ENCODE peak calls at places on chromosomes 16 and 17, in ten cellular contexts. One of them, this sample, is unnamed.

GRCh38 chr16:17970366-17970765 is 366.2 kb downstream of the NPIPA8 start:
- DNase-seq in SK-N-MC: no peak
- DNase-seq in stimulated activated CD4-positive, alpha-beta T cell treated with anti-CD3 and anti-CD28 coated beads, Interleukin-15, amount 100 ng/mL, for 24 hours: no peak
- DNase-seq in mesendoderm: no peak
- DNase-seq in hepatic stellate cell: no peak
- DNase-seq in kidney: no peak
- DNase-seq in neural crest cell: no peak
- DNase-seq in NCI-H1417: no peak
- DNase-seq in endodermal cell: no peak
- DNase-seq in COLO829: no peak
- DNase-seq in this sample: no peak

GRCh38 chr17:17724307-17724921 is 43.2 kb downstream of the RAI1 start:
- DNase-seq in SK-N-MC: no peak
- DNase-seq in stimulated activated CD4-positive, alpha-beta T cell treated with anti-CD3 and anti-CD28 coated beads, Interleukin-15, amount 100 ng/mL, for 24 hours: peak
- DNase-seq in mesendoderm: peak
- DNase-seq in hepatic stellate cell: peak
- DNase-seq in kidney: no peak
- DNase-seq in neural crest cell: peak
- DNase-seq in NCI-H1417: peak
- DNase-seq in endodermal cell: peak
- DNase-seq in COLO829: no peak
- DNase-seq in this sample: peak

GRCh38 chr16:23694707-23695373 is 16.2 kb downstream of the PLK1 start:
- DNase-seq in SK-N-MC: no peak
- DNase-seq in stimulated activated CD4-positive, alpha-beta T cell treated with anti-CD3 and anti-CD28 coated beads, Interleukin-15, amount 100 ng/mL, for 24 hours: no peak
- DNase-seq in mesendoderm: peak
- DNase-seq in hepatic stellate cell: peak
- DNase-seq in kidney: peak
- DNase-seq in neural crest cell: peak
- DNase-seq in NCI-H1417: no peak
- DNase-seq in endodermal cell: peak
- DNase-seq in COLO829: no peak
- DNase-seq in this sample: peak

GRCh38 chr17:5509482-5509881 is 23.1 kb downstream of the MIS12 start:
- DNase-seq in SK-N-MC: no peak
- DNase-seq in stimulated activated CD4-positive, alpha-beta T cell treated with anti-CD3 and anti-CD28 coated beads, Interleukin-15, amount 100 ng/mL, for 24 hours: no peak
- DNase-seq in mesendoderm: no peak
- DNase-seq in hepatic stellate cell: no peak
- DNase-seq in kidney: no peak
- DNase-seq in neural crest cell: no peak
- DNase-seq in NCI-H1417: no peak
- DNase-seq in endodermal cell: no peak
- DNase-seq in COLO829: no peak
- DNase-seq in this sample: no peak

GRCh38 chr16:1308036-1308976 is 1.1 kb upstream of the UBE2I start:
- DNase-seq in SK-N-MC: no peak
- DNase-seq in stimulated activated CD4-positive, alpha-beta T cell treated with anti-CD3 and anti-CD28 coated beads, Interleukin-15, amount 100 ng/mL, for 24 hours: no peak
- DNase-seq in mesendoderm: peak
- DNase-seq in hepatic stellate cell: no peak
- DNase-seq in kidney: no peak
- DNase-seq in neural crest cell: no peak
- DNase-seq in NCI-H1417: no peak
- DNase-seq in endodermal cell: no peak
- DNase-seq in COLO829: peak
- DNase-seq in this sample: no peak

GRCh38 chr17:73197141-73197540 is 4.3 kb downstream of the COG1 start:
- DNase-seq in SK-N-MC: no peak
- DNase-seq in stimulated activated CD4-positive, alpha-beta T cell treated with anti-CD3 and anti-CD28 coated beads, Interleukin-15, amount 100 ng/mL, for 24 hours: no peak
- DNase-seq in mesendoderm: no peak
- DNase-seq in hepatic stellate cell: no peak
- DNase-seq in kidney: no peak
- DNase-seq in neural crest cell: no peak
- DNase-seq in NCI-H1417: no peak
- DNase-seq in endodermal cell: no peak
- DNase-seq in COLO829: no peak
- DNase-seq in this sample: no peak

GRCh38 chr16:56525154-56525720 is 5.4 kb upstream of the BBS2 start:
- DNase-seq in SK-N-MC: no peak
- DNase-seq in stimulated activated CD4-positive, alpha-beta T cell treated with anti-CD3 and anti-CD28 coated beads, Interleukin-15, amount 100 ng/mL, for 24 hours: no peak
- DNase-seq in mesendoderm: no peak
- DNase-seq in hepatic stellate cell: peak
- DNase-seq in kidney: no peak
- DNase-seq in neural crest cell: no peak
- DNase-seq in NCI-H1417: no peak
- DNase-seq in endodermal cell: no peak
- DNase-seq in COLO829: no peak
- DNase-seq in this sample: no peak

GRCh38 chr17:52524238-52524637 is 365.7 kb upstream of the CA10 start:
- DNase-seq in SK-N-MC: no peak
- DNase-seq in stimulated activated CD4-positive, alpha-beta T cell treated with anti-CD3 and anti-CD28 coated beads, Interleukin-15, amount 100 ng/mL, for 24 hours: no peak
- DNase-seq in mesendoderm: no peak
- DNase-seq in hepatic stellate cell: no peak
- DNase-seq in kidney: no peak
- DNase-seq in neural crest cell: no peak
- DNase-seq in NCI-H1417: no peak
- DNase-seq in endodermal cell: no peak
- DNase-seq in COLO829: no peak
- DNase-seq in this sample: no peak

GRCh38 chr16:88697831-88698693 is 8.1 kb downstream of the RNF166 start:
- DNase-seq in SK-N-MC: no peak
- DNase-seq in stimulated activated CD4-positive, alpha-beta T cell treated with anti-CD3 and anti-CD28 coated beads, Interleukin-15, amount 100 ng/mL, for 24 hours: no peak
- DNase-seq in mesendoderm: no peak
- DNase-seq in hepatic stellate cell: no peak
- DNase-seq in kidney: no peak
- DNase-seq in neural crest cell: no peak
- DNase-seq in NCI-H1417: no peak
- DNase-seq in endodermal cell: peak
- DNase-seq in COLO829: no peak
- DNase-seq in this sample: no peak

GRCh38 chr17:57866319-57866718 is 16.5 kb upstream of the MRPS23 start:
- DNase-seq in SK-N-MC: no peak
- DNase-seq in stimulated activated CD4-positive, alpha-beta T cell treated with anti-CD3 and anti-CD28 coated beads, Interleukin-15, amount 100 ng/mL, for 24 hours: no peak
- DNase-seq in mesendoderm: no peak
- DNase-seq in hepatic stellate cell: no peak
- DNase-seq in kidney: peak
- DNase-seq in neural crest cell: no peak
- DNase-seq in NCI-H1417: no peak
- DNase-seq in endodermal cell: peak
- DNase-seq in COLO829: no peak
- DNase-seq in this sample: no peak

GRCh38 chr17:28405632-28406477 is at the start of gene SLC46A1:
- DNase-seq in SK-N-MC: no peak
- DNase-seq in stimulated activated CD4-positive, alpha-beta T cell treated with anti-CD3 and anti-CD28 coated beads, Interleukin-15, amount 100 ng/mL, for 24 hours: peak
- DNase-seq in mesendoderm: peak
- DNase-seq in hepatic stellate cell: peak
- DNase-seq in kidney: peak
- DNase-seq in neural crest cell: peak
- DNase-seq in NCI-H1417: peak
- DNase-seq in endodermal cell: peak
- DNase-seq in COLO829: peak
- DNase-seq in this sample: peak

GRCh38 chr16:50680907-50681885 is at the start of gene SNX20:
- DNase-seq in SK-N-MC: no peak
- DNase-seq in stimulated activated CD4-positive, alpha-beta T cell treated with anti-CD3 and anti-CD28 coated beads, Interleukin-15, amount 100 ng/mL, for 24 hours: peak
- DNase-seq in mesendoderm: no peak
- DNase-seq in hepatic stellate cell: no peak
- DNase-seq in kidney: peak
- DNase-seq in neural crest cell: no peak
- DNase-seq in NCI-H1417: no peak
- DNase-seq in endodermal cell: peak
- DNase-seq in COLO829: no peak
- DNase-seq in this sample: no peak

GRCh38 chr17:38745545-38745944 is 2.6 kb downstream of the PCGF2 start:
- DNase-seq in SK-N-MC: no peak
- DNase-seq in stimulated activated CD4-positive, alpha-beta T cell treated with anti-CD3 and anti-CD28 coated beads, Interleukin-15, amount 100 ng/mL, for 24 hours: no peak
- DNase-seq in mesendoderm: no peak
- DNase-seq in hepatic stellate cell: no peak
- DNase-seq in kidney: no peak
- DNase-seq in neural crest cell: no peak
- DNase-seq in NCI-H1417: peak
- DNase-seq in endodermal cell: no peak
- DNase-seq in COLO829: no peak
- DNase-seq in this sample: no peak

GRCh38 chr17:503449-503700 is 150.8 kb upstream of the RPH3AL start:
- DNase-seq in SK-N-MC: no peak
- DNase-seq in stimulated activated CD4-positive, alpha-beta T cell treated with anti-CD3 and anti-CD28 coated beads, Interleukin-15, amount 100 ng/mL, for 24 hours: no peak
- DNase-seq in mesendoderm: no peak
- DNase-seq in hepatic stellate cell: no peak
- DNase-seq in kidney: no peak
- DNase-seq in neural crest cell: no peak
- DNase-seq in NCI-H1417: no peak
- DNase-seq in endodermal cell: no peak
- DNase-seq in COLO829: no peak
- DNase-seq in this sample: no peak

GRCh38 chr16:74667215-74667765 is 613 bp upstream of the RFWD3 start:
- DNase-seq in SK-N-MC: no peak
- DNase-seq in stimulated activated CD4-positive, alpha-beta T cell treated with anti-CD3 and anti-CD28 coated beads, Interleukin-15, amount 100 ng/mL, for 24 hours: peak
- DNase-seq in mesendoderm: peak
- DNase-seq in hepatic stellate cell: peak
- DNase-seq in kidney: peak
- DNase-seq in neural crest cell: peak
- DNase-seq in NCI-H1417: no peak
- DNase-seq in endodermal cell: peak
- DNase-seq in COLO829: no peak
- DNase-seq in this sample: peak

GRCh38 chr17:12362853-12363252 is 302.8 kb upstream of the MYOCD start:
- DNase-seq in SK-N-MC: no peak
- DNase-seq in stimulated activated CD4-positive, alpha-beta T cell treated with anti-CD3 and anti-CD28 coated beads, Interleukin-15, amount 100 ng/mL, for 24 hours: no peak
- DNase-seq in mesendoderm: no peak
- DNase-seq in hepatic stellate cell: no peak
- DNase-seq in kidney: no peak
- DNase-seq in neural crest cell: no peak
- DNase-seq in NCI-H1417: no peak
- DNase-seq in endodermal cell: no peak
- DNase-seq in COLO829: no peak
- DNase-seq in this sample: no peak

GRCh38 chr16:64543401-64543800 is 578.5 kb downstream of the CDH11 start:
- DNase-seq in SK-N-MC: no peak
- DNase-seq in stimulated activated CD4-positive, alpha-beta T cell treated with anti-CD3 and anti-CD28 coated beads, Interleukin-15, amount 100 ng/mL, for 24 hours: no peak
- DNase-seq in mesendoderm: no peak
- DNase-seq in hepatic stellate cell: no peak
- DNase-seq in kidney: no peak
- DNase-seq in neural crest cell: no peak
- DNase-seq in NCI-H1417: no peak
- DNase-seq in endodermal cell: no peak
- DNase-seq in COLO829: no peak
- DNase-seq in this sample: no peak

GRCh38 chr17:6047966-6048365 is 22.2 kb upstream of the WSCD1 start:
- DNase-seq in SK-N-MC: no peak
- DNase-seq in stimulated activated CD4-positive, alpha-beta T cell treated with anti-CD3 and anti-CD28 coated beads, Interleukin-15, amount 100 ng/mL, for 24 hours: no peak
- DNase-seq in mesendoderm: no peak
- DNase-seq in hepatic stellate cell: no peak
- DNase-seq in kidney: no peak
- DNase-seq in neural crest cell: no peak
- DNase-seq in NCI-H1417: no peak
- DNase-seq in endodermal cell: no peak
- DNase-seq in COLO829: no peak
- DNase-seq in this sample: no peak

GRCh38 chr17:60127068-60128064 is 22.4 kb upstream of the CA4 start:
- DNase-seq in SK-N-MC: no peak
- DNase-seq in stimulated activated CD4-positive, alpha-beta T cell treated with anti-CD3 and anti-CD28 coated beads, Interleukin-15, amount 100 ng/mL, for 24 hours: no peak
- DNase-seq in mesendoderm: no peak
- DNase-seq in hepatic stellate cell: no peak
- DNase-seq in kidney: peak
- DNase-seq in neural crest cell: no peak
- DNase-seq in NCI-H1417: no peak
- DNase-seq in endodermal cell: peak
- DNase-seq in COLO829: no peak
- DNase-seq in this sample: no peak

GRCh38 chr16:86459266-86459665 is 51.1 kb upstream of the FOXF1 start:
- DNase-seq in SK-N-MC: no peak
- DNase-seq in stimulated activated CD4-positive, alpha-beta T cell treated with anti-CD3 and anti-CD28 coated beads, Interleukin-15, amount 100 ng/mL, for 24 hours: no peak
- DNase-seq in mesendoderm: no peak
- DNase-seq in hepatic stellate cell: no peak
- DNase-seq in kidney: no peak
- DNase-seq in neural crest cell: no peak
- DNase-seq in NCI-H1417: no peak
- DNase-seq in endodermal cell: no peak
- DNase-seq in COLO829: no peak
- DNase-seq in this sample: no peak

GRCh38 chr16:68116256-68116853 is 31.2 kb downstream of the NFATC3 start:
- DNase-seq in SK-N-MC: no peak
- DNase-seq in stimulated activated CD4-positive, alpha-beta T cell treated with anti-CD3 and anti-CD28 coated beads, Interleukin-15, amount 100 ng/mL, for 24 hours: no peak
- DNase-seq in mesendoderm: no peak
- DNase-seq in hepatic stellate cell: peak
- DNase-seq in kidney: no peak
- DNase-seq in neural crest cell: no peak
- DNase-seq in NCI-H1417: no peak
- DNase-seq in endodermal cell: no peak
- DNase-seq in COLO829: no peak
- DNase-seq in this sample: no peak

GRCh38 chr16:77289331-77289809 is 90.2 kb downstream of the SYCE1L start:
- DNase-seq in SK-N-MC: no peak
- DNase-seq in stimulated activated CD4-positive, alpha-beta T cell treated with anti-CD3 and anti-CD28 coated beads, Interleukin-15, amount 100 ng/mL, for 24 hours: no peak
- DNase-seq in mesendoderm: peak
- DNase-seq in hepatic stellate cell: no peak
- DNase-seq in kidney: no peak
- DNase-seq in neural crest cell: no peak
- DNase-seq in NCI-H1417: no peak
- DNase-seq in endodermal cell: no peak
- DNase-seq in COLO829: no peak
- DNase-seq in this sample: no peak

GRCh38 chr16:2142942-2143868 is 5.2 kb upstream of the RAB26 start:
- DNase-seq in SK-N-MC: no peak
- DNase-seq in stimulated activated CD4-positive, alpha-beta T cell treated with anti-CD3 and anti-CD28 coated beads, Interleukin-15, amount 100 ng/mL, for 24 hours: no peak
- DNase-seq in mesendoderm: no peak
- DNase-seq in hepatic stellate cell: no peak
- DNase-seq in kidney: no peak
- DNase-seq in neural crest cell: no peak
- DNase-seq in NCI-H1417: no peak
- DNase-seq in endodermal cell: peak
- DNase-seq in COLO829: no peak
- DNase-seq in this sample: no peak

GRCh38 chr16:20898938-20899502 is 1.1 kb downstream of the DCUN1D3 start:
- DNase-seq in SK-N-MC: no peak
- DNase-seq in stimulated activated CD4-positive, alpha-beta T cell treated with anti-CD3 and anti-CD28 coated beads, Interleukin-15, amount 100 ng/mL, for 24 hours: no peak
- DNase-seq in mesendoderm: peak
- DNase-seq in hepatic stellate cell: peak
- DNase-seq in kidney: no peak
- DNase-seq in neural crest cell: no peak
- DNase-seq in NCI-H1417: no peak
- DNase-seq in endodermal cell: no peak
- DNase-seq in COLO829: no peak
- DNase-seq in this sample: no peak

GRCh38 chr16:56848056-56848936 is 16.7 kb upstream of the SLC12A3 start:
- DNase-seq in SK-N-MC: no peak
- DNase-seq in stimulated activated CD4-positive, alpha-beta T cell treated with anti-CD3 and anti-CD28 coated beads, Interleukin-15, amount 100 ng/mL, for 24 hours: no peak
- DNase-seq in mesendoderm: no peak
- DNase-seq in hepatic stellate cell: peak
- DNase-seq in kidney: no peak
- DNase-seq in neural crest cell: no peak
- DNase-seq in NCI-H1417: no peak
- DNase-seq in endodermal cell: no peak
- DNase-seq in COLO829: no peak
- DNase-seq in this sample: no peak

GRCh38 chr17:78555741-78556401 is 21.3 kb downstream of the DNAH17 start:
- DNase-seq in SK-N-MC: no peak
- DNase-seq in stimulated activated CD4-positive, alpha-beta T cell treated with anti-CD3 and anti-CD28 coated beads, Interleukin-15, amount 100 ng/mL, for 24 hours: no peak
- DNase-seq in mesendoderm: no peak
- DNase-seq in hepatic stellate cell: no peak
- DNase-seq in kidney: no peak
- DNase-seq in neural crest cell: no peak
- DNase-seq in NCI-H1417: no peak
- DNase-seq in endodermal cell: no peak
- DNase-seq in COLO829: no peak
- DNase-seq in this sample: no peak

GRCh38 chr16:50351952-50352351 is 16.8 kb downstream of the BRD7 start:
- DNase-seq in SK-N-MC: no peak
- DNase-seq in stimulated activated CD4-positive, alpha-beta T cell treated with anti-CD3 and anti-CD28 coated beads, Interleukin-15, amount 100 ng/mL, for 24 hours: no peak
- DNase-seq in mesendoderm: no peak
- DNase-seq in hepatic stellate cell: no peak
- DNase-seq in kidney: no peak
- DNase-seq in neural crest cell: no peak
- DNase-seq in NCI-H1417: no peak
- DNase-seq in endodermal cell: no peak
- DNase-seq in COLO829: no peak
- DNase-seq in this sample: no peak

GRCh38 chr17:17416007-17416399 is 60.8 kb upstream of the MED9 start:
- DNase-seq in SK-N-MC: no peak
- DNase-seq in stimulated activated CD4-positive, alpha-beta T cell treated with anti-CD3 and anti-CD28 coated beads, Interleukin-15, amount 100 ng/mL, for 24 hours: peak
- DNase-seq in mesendoderm: peak
- DNase-seq in hepatic stellate cell: peak
- DNase-seq in kidney: no peak
- DNase-seq in neural crest cell: peak
- DNase-seq in NCI-H1417: peak
- DNase-seq in endodermal cell: peak
- DNase-seq in COLO829: peak
- DNase-seq in this sample: no peak

This sample was measured in retina.